ENCODE peak calls at places on chromosomes 7 and 10, in six cellular contexts. G is GM12878, T is neural progenitor cell, E is HCT116, S is endothelial cell of umbilical vein, L is fibroblast of lung. O is an unnamed sample.

GRCh38 chr7:11206131-11206921 is 232.7 kb downstream of the PHF14 start:
- DNase-seq in G (no peak), T (no peak), E (no peak), S (peak), L (no peak), O (no peak)

GRCh38 chr10:131972474-131973071 is 9.2 kb downstream of the BNIP3 start:
- DNase-seq in G (no peak), T (no peak), E (no peak), S (peak), L (peak), O (no peak)

GRCh38 chr10:110379831-110380230 is 75.1 kb upstream of the SMNDC1 start:
- DNase-seq in G (no peak), T (no peak), E (no peak), S (peak), L (no peak), O (no peak)

GRCh38 chr10:83190614-83191013 is 948.7 kb upstream of the GHITM start:
- DNase-seq in G (no peak), T (no peak), E (no peak), S (no peak), L (no peak), O (no peak)

GRCh38 chr10:80289451-80290287 is at the start of gene MAT1A:
- DNase-seq in G (no peak), T (no peak), E (peak), S (no peak), L (no peak), O (no peak)

GRCh38 chr7:12764355-12765000 is 77.0 kb downstream of the ARL4A start:
- DNase-seq in G (no peak), T (peak), E (no peak), S (no peak), L (peak), O (no peak)

GRCh38 chr10:48306870-48307531 is 524 bp downstream of the MAPK8 start:
- DNase-seq in G (no peak), T (peak), E (no peak), S (peak), L (peak), O (no peak)

GRCh38 chr7:148402159-148402558 is 188.4 kb upstream of the C7orf33 start:
- DNase-seq in G (no peak), T (no peak), E (no peak), S (no peak), L (no peak), O (no peak)

GRCh38 chr7:8435597-8436243 is 2.3 kb downstream of the NXPH1 start:
- DNase-seq in G (no peak), T (peak), E (no peak), S (no peak), L (no peak), O (no peak)
- TF ChIP-seq EZH2 in G (no peak), T (peak), E (no peak), S (no peak), L (no peak), O (no peak)

GRCh38 chr10:118256825-118257570 is 85.1 kb downstream of the FAM204A start:
- DNase-seq in G (no peak), T (peak), E (no peak), S (no peak), L (no peak), O (no peak)
- TF ChIP-seq EZH2 in G (no peak), T (no peak), E (no peak), S (no peak), L (no peak), O (no peak)

GRCh38 chr7:1243290-1243963 is 10.8 kb downstream of the UNCX start:
- DNase-seq in G (no peak), T (no peak), E (no peak), S (no peak), L (no peak), O (no peak)
- TF ChIP-seq EZH2 in G (no peak), T (peak), E (no peak), S (peak), L (no peak), O (no peak)

GRCh38 chr7:1423266-1423811 is 35.9 kb downstream of the MICALL2 start:
- DNase-seq in G (no peak), T (no peak), E (no peak), S (no peak), L (no peak), O (no peak)
- TF ChIP-seq EZH2 in G (no peak), T (no peak), E (no peak), S (peak), L (peak), O (no peak)

GRCh38 chr10:117751259-117751658 is 208.7 kb downstream of the EMX2 start:
- DNase-seq in G (no peak), T (no peak), E (no peak), S (no peak), L (no peak), O (no peak)
- TF ChIP-seq EZH2 in G (no peak), T (no peak), E (no peak), S (no peak), L (no peak), O (no peak)

GRCh38 chr7:100894860-100895700 is 608 bp downstream of the ACHE start:
- DNase-seq in G (no peak), T (peak), E (no peak), S (no peak), L (no peak), O (peak)
- TF ChIP-seq EZH2 in G (no peak), T (peak), E (no peak), S (no peak), L (peak), O (no peak)

GRCh38 chr10:36188461-36188860 is 546.4 kb upstream of the FZD8 start:
- DNase-seq in G (no peak), T (no peak), E (no peak), S (no peak), L (no peak), O (no peak)
- TF ChIP-seq EZH2 in G (no peak), T (no peak), E (no peak), S (no peak), L (no peak), O (no peak)

DNA sequence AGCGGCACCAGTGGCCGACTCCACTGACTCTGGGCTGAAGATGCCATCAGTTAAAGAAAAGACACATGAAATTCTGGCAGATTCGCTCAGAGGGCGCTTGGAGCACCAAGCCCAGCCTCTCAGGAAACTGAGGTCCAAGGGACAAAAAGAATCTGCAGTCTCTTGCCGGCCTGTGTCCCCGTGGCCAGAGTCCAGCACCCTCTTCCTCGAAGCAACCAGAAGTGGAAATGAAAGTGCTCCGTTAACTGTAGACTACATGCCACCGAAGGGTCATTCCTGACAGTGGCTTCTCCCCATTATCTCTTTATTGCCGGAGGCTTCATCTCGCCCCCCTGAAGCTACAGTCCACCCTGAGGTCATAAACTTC is 1.0 kb upstream of the CHST15 start:
- DNase-seq in G (no peak), T (no peak), E (no peak), S (no peak), L (no peak), O (no peak)
- TF ChIP-seq EZH2 in G (no peak), T (no peak), E (no peak), S (no peak), L (no peak), O (no peak)

GRCh38 chr10:43252785-43253341 is 14.0 kb downstream of the RASGEF1A start:
- DNase-seq in G (no peak), T (no peak), E (no peak), S (no peak), L (no peak), O (no peak)

GRCh38 chr10:43253461-43254198 is 13.2 kb downstream of the RASGEF1A start:
- DNase-seq in G (no peak), T (no peak), E (no peak), S (no peak), L (no peak), O (no peak)

GRCh38 chr10:43254881-43255643 is 11.8 kb downstream of the RASGEF1A start:
- DNase-seq in G (no peak), T (no peak), E (no peak), S (no peak), L (no peak), O (no peak)

GRCh38 chr10:43255644-43256431 is 11.0 kb downstream of the RASGEF1A start:
- DNase-seq in G (no peak), T (peak), E (peak), S (peak), L (peak), O (no peak)

DNA sequence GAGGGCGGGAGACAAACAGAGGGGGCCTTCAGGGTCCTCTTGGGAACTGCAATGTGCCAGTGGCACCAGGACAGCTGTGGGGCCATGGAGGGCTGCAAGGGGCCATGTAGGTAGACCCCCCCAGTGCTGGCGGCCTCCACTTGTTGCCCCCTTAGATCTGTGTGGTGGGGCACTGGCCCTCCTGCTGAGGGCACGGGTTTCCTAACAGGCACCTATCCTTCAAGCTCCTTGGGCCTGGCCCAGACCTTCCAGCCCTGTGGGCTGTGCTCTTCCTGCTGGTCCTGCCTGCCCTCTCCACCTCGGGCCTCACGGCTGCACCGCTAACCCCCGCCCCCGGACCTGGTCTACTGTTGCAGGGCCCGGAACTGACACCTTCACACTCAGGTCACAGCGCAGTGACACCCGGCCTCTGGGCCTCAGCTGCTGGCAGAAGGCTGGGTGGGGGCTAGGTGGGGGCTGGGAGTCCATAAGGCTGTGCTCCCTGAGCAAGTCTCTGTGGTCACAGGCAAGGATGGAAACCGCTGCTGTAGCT is 12.6 kb downstream of the RASGEF1A start:
- DNase-seq in G (no peak), T (no peak), E (no peak), S (no peak), L (no peak), O (no peak)
- TF ChIP-seq EZH2 in G (no peak), T (no peak), E (no peak), S (no peak), L (no peak), O (no peak)